ENCODE peak calls at places on chromosome 10, in six cellular contexts. U is brain microvascular endothelial cell, L is lower lobe of right lung, S is astrocyte, P is fibroblast of mammary gland, G is colonic mucosa. O is an unnamed sample.

GRCh38 chr10:101571573-101571925 is 16.5 kb downstream of the POLL start:
- DNase-seq in L (no peak), S (no peak), P (no peak), U (no peak), G (no peak), O (no peak)

GRCh38 chr10:130234171-130234965 is 98.2 kb downstream of the GLRX3 start:
- DNase-seq in S (no peak), U (no peak), L (no peak), G (no peak), P (no peak), O (no peak)

GRCh38 chr10:72334196-72334831 is 20.4 kb downstream of the DNAJB12 start:
- DNase-seq in L (peak; percentile 51), G (no peak), S (peak; percentile 72), U (peak; percentile 89), P (peak; percentile 52), O (peak; percentile 40)

GRCh38 chr10:75726522-75727493 is 295.4 kb downstream of the LRMDA start:
- DNase-seq in U (no peak), L (no peak), P (no peak), S (no peak), G (no peak), O (no peak)

GRCh38 chr10:11516419-11516721 is 95.1 kb downstream of the USP6NL start:
- DNase-seq in S (no peak), L (no peak), G (no peak), P (no peak), U (no peak), O (no peak)

GRCh38 chr10:103556383-103557007 is 63.0 kb downstream of the NEURL1 start:
- DNase-seq in U (no peak), P (no peak), G (no peak), S (no peak), L (no peak), O (no peak)

GRCh38 chr10:64873959-64874358 is 1352.8 kb downstream of the REEP3 start:
- DNase-seq in G (no peak), L (no peak), P (no peak), U (no peak), S (no peak), O (peak; percentile 3)

GRCh38 chr10:37700886-37701780 is 156.3 kb downstream of the ZNF248 start:
- DNase-seq in G (no peak), L (no peak), P (no peak), U (no peak), S (no peak), O (no peak)

GRCh38 chr10:92413011-92413410 is 122.0 kb downstream of the MARCHF5 start:
- DNase-seq in G (no peak), S (no peak), P (no peak), L (no peak), U (no peak), O (no peak)

GRCh38 chr10:117420768-117421167 is 45.5 kb upstream of the PDZD8 start:
- DNase-seq in G (no peak), L (no peak), P (no peak), S (no peak), U (no peak), O (no peak)

GRCh38 chr10:113558336-113558735 is 5.5 kb downstream of the HABP2 start:
- DNase-seq in L (no peak), P (no peak), S (no peak), G (no peak), U (no peak), O (no peak)

DNA sequence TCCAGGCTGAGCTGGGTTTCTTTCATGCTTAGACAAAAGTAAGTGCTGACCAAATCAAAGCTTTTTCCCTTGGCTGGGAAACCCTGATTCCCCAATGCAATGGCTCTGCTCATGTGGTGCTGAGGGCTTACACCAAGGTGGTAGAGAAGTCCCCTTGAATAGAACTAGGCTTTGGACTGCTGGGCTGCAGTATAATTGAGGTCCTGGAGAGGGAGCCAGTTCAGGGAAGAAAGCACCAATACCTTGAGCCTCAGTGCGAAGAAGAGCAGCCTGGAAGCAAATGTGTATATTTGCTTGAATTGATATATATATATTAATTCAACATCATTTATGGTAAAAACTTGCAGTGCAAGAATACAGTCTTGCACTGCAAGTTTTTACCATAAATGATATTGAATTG is 391.1 kb downstream of the RPS24 start:
- DNase-seq in G (no peak), P (peak; percentile 12), U (no peak), S (no peak), L (no peak), O (peak; percentile 39)
- TF ChIP-seq CTCF in G (peak; percentile 40), P (peak; percentile 24), U (peak; percentile 60), S (peak; percentile 11), L (peak; percentile 15), O (no peak)

GRCh38 chr10:73876971-73877370 is 2.6 kb upstream of the CAMK2G start:
- DNase-seq in P (peak; percentile 55), G (no peak), L (no peak), U (peak; percentile 14), S (peak; percentile 29), O (peak; percentile 22)
- H3K4me3 ChIP-seq in P (no peak overlapping the region), G (no peak overlapping the region), L (no peak overlapping the region), U (no peak overlapping the region), S (no peak overlapping the region), O (no peak overlapping the region)

GRCh38 chr10:132115736-132116135 is 50.0 kb downstream of the JAKMIP3 start:
- DNase-seq in G (no peak), L (peak; percentile 38), P (no peak), S (no peak), U (peak; percentile 5), O (peak; percentile 22)

GRCh38 chr10:132114953-132115520 is 49.3 kb downstream of the JAKMIP3 start:
- DNase-seq in G (no peak), U (no peak), S (no peak), L (peak; percentile 28), P (no peak), O (no peak)

GRCh38 chr10:132117636-132118190 is 52.0 kb downstream of the JAKMIP3 start:
- DNase-seq in L (peak; percentile 34), P (no peak), U (no peak), G (no peak), S (no peak), O (no peak)

GRCh38 chr10:132118366-132118765 is 52.6 kb downstream of the JAKMIP3 start:
- DNase-seq in L (peak; percentile 41), G (no peak), U (no peak), P (no peak), S (no peak), O (no peak)

GRCh38 chr10:132117146-132117545 is 51.4 kb downstream of the JAKMIP3 start:
- DNase-seq in U (no peak), G (no peak), P (no peak), S (no peak), L (peak; percentile 36), O (no peak)
- TF ChIP-seq CTCF in U (no peak), G (no peak), P (no peak), S (no peak), L (no peak), O (no peak)

GRCh38 chr10:70672993-70673928 is 955 bp downstream of the ADAMTS14 start:
- DNase-seq in U (peak; percentile 74), S (peak; percentile 91), L (no peak), P (peak; percentile 78), G (no peak), O (peak; percentile 85)
- H3K4me3 ChIP-seq in U (peak overlapping the region; percentile 55), S (peak overlapping the region; percentile 65), L (peak overlapping the region; percentile 43), P (peak overlapping the region; percentile 43), G (peak overlapping the region; percentile 26), O (peak overlapping the region; percentile 25)